ENCODE peak calls at places on chromosome 20, in four cellular contexts. H is activated gamma-delta T cell treated with anti-CD3 and anti-CD28 coated beads, Interleukin-2, amount 50 U/mL, for 16 hours; V is left ventricle myocardium superior; O is RWPE1. E is an unnamed sample.

GRCh38 chr20:32772046-32772445 is 9.9 kb downstream of the DNMT3B start:
- DNase-seq in H (no peak), V (no peak), O (no peak), E (no peak)

GRCh38 chr20:17612975-17613327 is 43.1 kb downstream of the DSTN start:
- DNase-seq in H (no peak), V (no peak), O (no peak), E (no peak)

GRCh38 chr20:33443006-33443511 is 504 bp downstream of the SNTA1 start:
- DNase-seq in H (no peak), V (peak), O (no peak), E (no peak)

GRCh38 chr20:37976862-37977261 is 56.4 kb downstream of the TTI1 start:
- DNase-seq in H (no peak), V (no peak), O (no peak), E (no peak)

GRCh38 chr20:58888521-58889333 is 36.2 kb downstream of the GNAS start:
- DNase-seq in H (peak), V (peak), O (peak), E (peak)

GRCh38 chr20:58064411-58065010 is 163.9 kb downstream of the ANKRD60 start:
- DNase-seq in H (no peak), V (no peak), O (no peak), E (no peak)

GRCh38 chr20:34111057-34111711 is 859 bp downstream of the EIF2S2 start:
- DNase-seq in H (no peak), V (no peak), O (peak), E (no peak)

GRCh38 chr20:54073288-54073687 is 2.9 kb upstream of the BCAS1 start:
- DNase-seq in H (no peak), V (no peak), O (no peak), E (no peak)

GRCh38 chr20:61925555-61926252 is 140.0 kb downstream of the TAF4 start:
- DNase-seq in H (no peak), V (peak), O (peak), E (no peak)

GRCh38 chr20:50901301-50901700 is 29.9 kb downstream of the ADNP start:
- DNase-seq in H (no peak), V (no peak), O (no peak), E (no peak)

GRCh38 chr20:35463455-35464300 is 8.3 kb downstream of the CEP250 start:
- DNase-seq in H (peak), V (no peak), O (peak), E (peak)

GRCh38 chr20:20095114-20095872 is 43.0 kb downstream of the CFAP61 start:
- DNase-seq in H (no peak), V (no peak), O (no peak), E (no peak)

GRCh38 chr20:47543006-47543431 is 41.3 kb downstream of the NCOA3 start:
- DNase-seq in H (no peak), V (no peak), O (no peak), E (no peak)

GRCh38 chr20:3398681-3399252 is 8.7 kb downstream of the DNAAF9 start:
- DNase-seq in H (no peak), V (no peak), O (no peak), E (no peak)

GRCh38 chr20:22833851-22834250 is 201.3 kb upstream of the SSTR4 start:
- DNase-seq in H (no peak), V (no peak), O (no peak), E (no peak)

GRCh38 chr20:36645998-36646397 is at the start of gene SLA2:
- DNase-seq in H (peak), V (no peak), O (no peak), E (peak)

GRCh38 chr20:621115-621756 is 11.1 kb upstream of the TCF15 start:
- DNase-seq in H (no peak), V (no peak), O (peak), E (no peak)

GRCh38 chr20:19211252-19211651 is 1.2 kb upstream of the SLC24A3 start:
- DNase-seq in H (no peak), V (no peak), O (no peak), E (no peak)

GRCh38 chr20:25203891-25204320 is 8.4 kb downstream of the ENTPD6 start:
- DNase-seq in H (no peak), V (no peak), O (no peak), E (no peak)

GRCh38 chr20:54174452-54175175 is 828 bp upstream of the CYP24A1 start:
- DNase-seq in H (no peak), V (no peak), O (no peak), E (no peak)

GRCh38 chr20:20594171-20594530 is 118.3 kb downstream of the RALGAPA2 start:
- DNase-seq in H (no peak), V (no peak), O (peak), E (no peak)

GRCh38 chr20:41178495-41178894 is 41.2 kb downstream of the PLCG1 start:
- DNase-seq in H (no peak), V (peak), O (no peak), E (peak)

GRCh38 chr20:40948352-40949267 is 80.0 kb upstream of the TOP1 start:
- DNase-seq in H (no peak), V (no peak), O (no peak), E (no peak)

GRCh38 chr20:37727247-37727956 is 33.6 kb downstream of the CTNNBL1 start:
- DNase-seq in H (no peak), V (no peak), O (no peak), E (no peak)

GRCh38 chr20:49039854-49040253 is 6.3 kb upstream of the CSE1L start:
- DNase-seq in H (no peak), V (no peak), O (no peak), E (no peak)

GRCh38 chr20:57991211-57991841 is 237.1 kb downstream of the ANKRD60 start:
- DNase-seq in H (no peak), V (no peak), O (peak), E (no peak)

GRCh38 chr20:1376453-1377270 is 16.2 kb downstream of the FKBP1A start:
- DNase-seq in H (no peak), V (no peak), O (no peak), E (no peak)

GRCh38 chr20:33777831-33778230 is 33.3 kb upstream of the CHMP4B start:
- DNase-seq in H (no peak), V (no peak), O (no peak), E (no peak)

GRCh38 chr20:64131406-64131805 is 24.0 kb upstream of the NPBWR2 start:
- DNase-seq in H (no peak), V (peak), O (peak), E (no peak)

GRCh38 chr20:47073766-47074475 is 179.3 kb downstream of the EYA2 start:
- DNase-seq in H (no peak), V (no peak), O (no peak), E (no peak)

GRCh38 chr20:33859157-33859695 is 48.1 kb downstream of the CHMP4B start:
- DNase-seq in H (no peak), V (no peak), O (no peak), E (no peak)

GRCh38 chr20:10806539-10806938 is 132.7 kb upstream of the JAG1 start:
- DNase-seq in H (no peak), V (no peak), O (no peak), E (no peak)

E was measured in stimulated activated effector memory CD8-positive, alpha-beta T cell treated with anti-CD3 and anti-CD28 coated beads, Interleukin-12 subunit alpha, Interleukin-12 subunit beta, amount 100 ng/mL, for 72 hours.